ENCODE peak calls at places on chromosomes 2 and 18, in nine cellular contexts. One of them, this sample, is unnamed.

GRCh38 chr2:127093648-127094210 is 13.2 kb downstream of the BIN1 start:
- DNase-seq in mammary epithelial cell: no peak
- DNase-seq in colonic mucosa: no peak
- DNase-seq in HFF-Myc: no peak
- DNase-seq in IMR-90: no peak
- DNase-seq in omental fat pad: no peak
- DNase-seq in AG09309: no peak
- DNase-seq in fibroblast of villous mesenchyme: no peak
- DNase-seq in GM12878: no peak
- DNase-seq in this sample: no peak

GRCh38 chr18:51668101-51668500 is 470.6 kb upstream of the MEX3C start:
- DNase-seq in mammary epithelial cell: peak
- DNase-seq in colonic mucosa: peak
- DNase-seq in HFF-Myc: peak
- DNase-seq in IMR-90: peak
- DNase-seq in omental fat pad: peak
- DNase-seq in AG09309: no peak
- DNase-seq in fibroblast of villous mesenchyme: peak
- DNase-seq in GM12878: no peak
- DNase-seq in this sample: no peak

GRCh38 chr2:69902213-69902922 is 8.6 kb downstream of the SNRNP27 start:
- DNase-seq in mammary epithelial cell: no peak
- DNase-seq in colonic mucosa: no peak
- DNase-seq in HFF-Myc: no peak
- DNase-seq in IMR-90: no peak
- DNase-seq in omental fat pad: no peak
- DNase-seq in AG09309: no peak
- DNase-seq in fibroblast of villous mesenchyme: no peak
- DNase-seq in GM12878: peak
- DNase-seq in this sample: peak

GRCh38 chr18:71116535-71116934 is 827.7 kb downstream of the SOCS6 start:
- DNase-seq in mammary epithelial cell: no peak
- DNase-seq in colonic mucosa: no peak
- DNase-seq in HFF-Myc: no peak
- DNase-seq in IMR-90: no peak
- DNase-seq in omental fat pad: no peak
- DNase-seq in AG09309: no peak
- DNase-seq in fibroblast of villous mesenchyme: no peak
- DNase-seq in GM12878: no peak
- DNase-seq in this sample: no peak

GRCh38 chr2:173109253-173110188 is 33.9 kb downstream of the MAP3K20 start:
- DNase-seq in mammary epithelial cell: peak
- DNase-seq in colonic mucosa: no peak
- DNase-seq in HFF-Myc: peak
- DNase-seq in IMR-90: peak
- DNase-seq in omental fat pad: no peak
- DNase-seq in AG09309: peak
- DNase-seq in fibroblast of villous mesenchyme: peak
- DNase-seq in GM12878: no peak
- DNase-seq in this sample: no peak

GRCh38 chr2:119996148-119996547 is 16.7 kb upstream of the EPB41L5 start:
- DNase-seq in mammary epithelial cell: no peak
- DNase-seq in colonic mucosa: no peak
- DNase-seq in HFF-Myc: no peak
- DNase-seq in IMR-90: peak
- DNase-seq in omental fat pad: no peak
- DNase-seq in AG09309: no peak
- DNase-seq in fibroblast of villous mesenchyme: no peak
- DNase-seq in GM12878: no peak
- DNase-seq in this sample: no peak

GRCh38 chr2:5766051-5766450 is 73.9 kb downstream of the SOX11 start:
- DNase-seq in mammary epithelial cell: no peak
- DNase-seq in colonic mucosa: no peak
- DNase-seq in HFF-Myc: no peak
- DNase-seq in IMR-90: peak
- DNase-seq in omental fat pad: no peak
- DNase-seq in AG09309: no peak
- DNase-seq in fibroblast of villous mesenchyme: peak
- DNase-seq in GM12878: no peak
- DNase-seq in this sample: no peak

GRCh38 chr2:17830053-17831034 is 14.1 kb downstream of the MSGN1 start:
- DNase-seq in mammary epithelial cell: peak
- DNase-seq in colonic mucosa: peak
- DNase-seq in HFF-Myc: peak
- DNase-seq in IMR-90: peak
- DNase-seq in omental fat pad: peak
- DNase-seq in AG09309: peak
- DNase-seq in fibroblast of villous mesenchyme: peak
- DNase-seq in GM12878: no peak
- DNase-seq in this sample: no peak

DNA sequence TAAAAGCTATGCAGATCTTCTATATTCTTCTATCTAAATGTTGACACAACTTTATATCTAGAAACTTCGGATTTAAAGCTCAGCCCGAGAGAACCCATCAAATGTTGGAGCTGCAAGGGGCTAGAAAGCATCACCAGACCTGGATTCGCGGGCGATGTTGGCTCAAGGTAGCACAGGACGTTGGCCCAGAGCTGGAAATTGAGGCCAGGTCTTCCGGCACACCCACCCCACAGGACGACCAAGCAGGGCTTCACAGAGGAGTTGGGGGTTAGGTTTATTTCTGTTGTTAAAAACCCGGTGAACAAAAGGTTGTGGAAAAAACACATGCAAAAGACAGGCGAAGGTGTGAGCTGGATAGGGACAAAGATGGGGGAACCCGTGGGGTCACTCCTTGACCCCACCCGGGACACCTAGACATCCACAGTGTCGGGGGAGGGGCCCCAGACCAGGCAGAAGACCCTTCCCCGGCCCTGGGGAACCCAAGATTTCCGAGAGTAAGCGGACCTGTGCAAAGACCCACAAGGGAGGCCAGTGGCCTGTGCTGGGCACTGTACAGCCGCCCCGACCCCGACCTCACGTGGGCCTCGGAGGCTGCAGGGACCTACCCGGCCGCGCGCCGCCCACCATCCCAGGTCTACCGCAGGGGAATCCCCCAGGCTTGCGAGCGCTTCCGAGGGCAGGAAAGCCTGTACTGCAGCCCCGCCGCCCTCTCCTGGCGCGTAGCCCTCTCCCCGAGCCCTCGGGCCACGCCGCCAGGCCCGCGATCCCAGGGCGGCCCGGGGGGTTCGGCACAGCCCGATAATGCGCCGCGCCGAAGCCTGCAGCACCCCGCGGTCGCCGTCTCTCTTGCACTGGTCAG is 1.8 kb upstream of the AGBL5 start:
- DNase-seq in mammary epithelial cell: no peak
- DNase-seq in colonic mucosa: peak
- DNase-seq in HFF-Myc: no peak
- DNase-seq in IMR-90: no peak
- DNase-seq in omental fat pad: no peak
- DNase-seq in AG09309: no peak
- DNase-seq in fibroblast of villous mesenchyme: no peak
- DNase-seq in GM12878: no peak
- DNase-seq in this sample: no peak
- TF ChIP-seq CTCF in mammary epithelial cell: no peak
- TF ChIP-seq CTCF in colonic mucosa: no peak
- TF ChIP-seq CTCF in HFF-Myc: no peak
- TF ChIP-seq CTCF in IMR-90: no peak
- TF ChIP-seq CTCF in omental fat pad: no peak
- TF ChIP-seq CTCF in AG09309: no peak
- TF ChIP-seq CTCF in fibroblast of villous mesenchyme: no peak
- TF ChIP-seq CTCF in GM12878: no peak
- TF ChIP-seq CTCF in this sample: no peak

GRCh38 chr2:65430515-65431416 is 1.6 kb downstream of the SPRED2 start:
- DNase-seq in mammary epithelial cell: peak
- DNase-seq in colonic mucosa: peak
- DNase-seq in HFF-Myc: no peak
- DNase-seq in IMR-90: peak
- DNase-seq in omental fat pad: peak
- DNase-seq in AG09309: no peak
- DNase-seq in fibroblast of villous mesenchyme: peak
- DNase-seq in GM12878: no peak
- DNase-seq in this sample: peak
- TF ChIP-seq CTCF in mammary epithelial cell: no peak
- TF ChIP-seq CTCF in colonic mucosa: no peak
- TF ChIP-seq CTCF in HFF-Myc: no peak
- TF ChIP-seq CTCF in IMR-90: no peak
- TF ChIP-seq CTCF in omental fat pad: no peak
- TF ChIP-seq CTCF in AG09309: no peak
- TF ChIP-seq CTCF in fibroblast of villous mesenchyme: no peak
- TF ChIP-seq CTCF in GM12878: no peak
- TF ChIP-seq CTCF in this sample: no peak

GRCh38 chr2:201406077-201406662 is 45.1 kb downstream of the TRAK2 start:
- DNase-seq in mammary epithelial cell: peak
- DNase-seq in colonic mucosa: no peak
- DNase-seq in HFF-Myc: peak
- DNase-seq in IMR-90: peak
- DNase-seq in omental fat pad: no peak
- DNase-seq in AG09309: peak
- DNase-seq in fibroblast of villous mesenchyme: peak
- DNase-seq in GM12878: no peak
- DNase-seq in this sample: no peak

GRCh38 chr2:201402651-201403573 is 45.8 kb upstream of the FLACC1 start:
- DNase-seq in mammary epithelial cell: no peak
- DNase-seq in colonic mucosa: no peak
- DNase-seq in HFF-Myc: no peak
- DNase-seq in IMR-90: peak
- DNase-seq in omental fat pad: no peak
- DNase-seq in AG09309: no peak
- DNase-seq in fibroblast of villous mesenchyme: peak
- DNase-seq in GM12878: no peak
- DNase-seq in this sample: no peak

GRCh38 chr2:201403904-201404303 is 46.8 kb upstream of the FLACC1 start:
- DNase-seq in mammary epithelial cell: peak
- DNase-seq in colonic mucosa: no peak
- DNase-seq in HFF-Myc: no peak
- DNase-seq in IMR-90: peak
- DNase-seq in omental fat pad: no peak
- DNase-seq in AG09309: peak
- DNase-seq in fibroblast of villous mesenchyme: peak
- DNase-seq in GM12878: no peak
- DNase-seq in this sample: no peak

GRCh38 chr2:201407265-201407664 is 44.0 kb downstream of the TRAK2 start:
- DNase-seq in mammary epithelial cell: no peak
- DNase-seq in colonic mucosa: no peak
- DNase-seq in HFF-Myc: no peak
- DNase-seq in IMR-90: peak
- DNase-seq in omental fat pad: no peak
- DNase-seq in AG09309: no peak
- DNase-seq in fibroblast of villous mesenchyme: no peak
- DNase-seq in GM12878: no peak
- DNase-seq in this sample: no peak

GRCh38 chr2:201404699-201405275 is 46.5 kb downstream of the TRAK2 start:
- DNase-seq in mammary epithelial cell: no peak
- DNase-seq in colonic mucosa: no peak
- DNase-seq in HFF-Myc: no peak
- DNase-seq in IMR-90: no peak
- DNase-seq in omental fat pad: no peak
- DNase-seq in AG09309: no peak
- DNase-seq in fibroblast of villous mesenchyme: peak
- DNase-seq in GM12878: no peak
- DNase-seq in this sample: no peak
- TF ChIP-seq CTCF in mammary epithelial cell: no peak
- TF ChIP-seq CTCF in colonic mucosa: no peak
- TF ChIP-seq CTCF in HFF-Myc: no peak
- TF ChIP-seq CTCF in IMR-90: no peak
- TF ChIP-seq CTCF in omental fat pad: no peak
- TF ChIP-seq CTCF in AG09309: no peak
- TF ChIP-seq CTCF in fibroblast of villous mesenchyme: no peak
- TF ChIP-seq CTCF in GM12878: no peak
- TF ChIP-seq CTCF in this sample: no peak

GRCh38 chr2:236238756-236239155 is 25.4 kb downstream of the ASB18 start:
- DNase-seq in mammary epithelial cell: no peak
- DNase-seq in colonic mucosa: no peak
- DNase-seq in HFF-Myc: no peak
- DNase-seq in IMR-90: no peak
- DNase-seq in omental fat pad: no peak
- DNase-seq in AG09309: no peak
- DNase-seq in fibroblast of villous mesenchyme: no peak
- DNase-seq in GM12878: no peak
- DNase-seq in this sample: no peak

GRCh38 chr2:236240228-236240990 is 23.8 kb downstream of the ASB18 start:
- DNase-seq in mammary epithelial cell: no peak
- DNase-seq in colonic mucosa: no peak
- DNase-seq in HFF-Myc: no peak
- DNase-seq in IMR-90: peak
- DNase-seq in omental fat pad: no peak
- DNase-seq in AG09309: peak
- DNase-seq in fibroblast of villous mesenchyme: no peak
- DNase-seq in GM12878: no peak
- DNase-seq in this sample: no peak

GRCh38 chr2:236237468-236238190 is 26.6 kb downstream of the ASB18 start:
- DNase-seq in mammary epithelial cell: no peak
- DNase-seq in colonic mucosa: no peak
- DNase-seq in HFF-Myc: no peak
- DNase-seq in IMR-90: no peak
- DNase-seq in omental fat pad: no peak
- DNase-seq in AG09309: no peak
- DNase-seq in fibroblast of villous mesenchyme: no peak
- DNase-seq in GM12878: no peak
- DNase-seq in this sample: no peak

GRCh38 chr2:236239276-236240065 is 24.7 kb downstream of the ASB18 start:
- DNase-seq in mammary epithelial cell: no peak
- DNase-seq in colonic mucosa: no peak
- DNase-seq in HFF-Myc: no peak
- DNase-seq in IMR-90: no peak
- DNase-seq in omental fat pad: no peak
- DNase-seq in AG09309: no peak
- DNase-seq in fibroblast of villous mesenchyme: no peak
- DNase-seq in GM12878: no peak
- DNase-seq in this sample: no peak

DNA sequence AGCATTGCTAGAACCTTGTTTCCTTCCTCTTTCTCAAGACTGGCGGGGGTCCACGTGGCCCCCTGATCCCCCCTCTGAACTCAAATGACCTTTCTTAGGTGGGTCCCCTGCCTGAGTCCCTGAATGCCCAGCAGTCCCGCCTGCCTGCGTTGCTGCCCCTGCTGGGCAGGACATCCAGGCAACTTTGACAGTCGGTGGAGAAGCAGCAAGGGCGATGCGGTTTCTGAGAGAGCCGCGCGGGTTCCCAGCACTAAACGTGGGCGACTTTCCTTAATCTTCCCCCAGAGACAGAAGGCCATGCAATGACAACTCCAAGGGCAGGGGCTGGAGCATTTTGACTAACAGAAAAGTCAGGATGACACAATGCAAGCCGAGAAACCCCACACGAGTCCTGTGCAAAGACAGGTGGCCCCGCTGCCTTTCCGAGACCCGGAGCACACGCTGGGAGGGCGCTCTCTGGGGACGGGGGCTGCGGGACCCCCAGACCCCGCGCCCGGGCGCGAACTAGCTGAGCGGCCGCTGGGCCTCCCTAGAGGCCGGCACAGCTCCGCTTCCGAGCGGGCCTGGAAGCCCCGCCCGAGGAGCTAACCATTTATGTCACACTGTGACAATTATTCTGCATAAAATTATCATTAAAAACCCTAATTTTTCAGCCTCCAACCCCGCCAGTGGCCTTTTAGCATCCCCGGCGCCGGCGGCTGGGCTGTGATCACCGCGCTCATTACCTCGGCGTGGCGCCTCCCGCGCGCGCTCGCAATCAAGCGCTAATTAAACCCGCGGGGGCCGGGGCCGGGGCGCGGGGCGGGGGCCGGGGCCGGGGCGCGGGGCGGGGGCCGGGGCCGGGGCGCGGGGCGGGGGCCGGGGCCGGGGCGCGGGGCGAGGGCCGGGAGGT is 27.4 kb downstream of the ASB18 start:
- DNase-seq in mammary epithelial cell: no peak
- DNase-seq in colonic mucosa: no peak
- DNase-seq in HFF-Myc: no peak
- DNase-seq in IMR-90: no peak
- DNase-seq in omental fat pad: no peak
- DNase-seq in AG09309: no peak
- DNase-seq in fibroblast of villous mesenchyme: no peak
- DNase-seq in GM12878: no peak
- DNase-seq in this sample: no peak
- TF ChIP-seq CTCF in mammary epithelial cell: no peak
- TF ChIP-seq CTCF in colonic mucosa: no peak
- TF ChIP-seq CTCF in HFF-Myc: no peak
- TF ChIP-seq CTCF in IMR-90: no peak
- TF ChIP-seq CTCF in omental fat pad: no peak
- TF ChIP-seq CTCF in AG09309: no peak
- TF ChIP-seq CTCF in fibroblast of villous mesenchyme: no peak
- TF ChIP-seq CTCF in GM12878: no peak
- TF ChIP-seq CTCF in this sample: no peak